ENCODE peak calls at places on chromosomes 12 and 14, in seven cellular contexts. One of them, this sample, is unnamed.

GRCh38 chr12:93982847-93983315 is 165.5 kb upstream of the PLXNC1 start:
- DNase-seq in GM18507: no peak
- DNase-seq in ELR: peak
- DNase-seq in AG09319: no peak
- DNase-seq in PC-3: peak
- DNase-seq in stimulated activated effector memory CD8-positive, alpha-beta T cell treated with anti-CD3 and anti-CD28 coated beads, Interleukin-12 subunit alpha, Interleukin-12 subunit beta, amount 100 ng/mL, for 72 hours: no peak
- DNase-seq in activated CD4-positive, alpha-beta T cell treated with anti-CD3 and anti-CD28 coated beads, Interleukin-2, amount 50 U/mL, for 24 hours: peak
- DNase-seq in this sample: peak

GRCh38 chr14:36974985-36975384 is 197.4 kb downstream of the SLC25A21 start:
- DNase-seq in GM18507: no peak
- DNase-seq in ELR: no peak
- DNase-seq in AG09319: no peak
- DNase-seq in PC-3: peak
- DNase-seq in stimulated activated effector memory CD8-positive, alpha-beta T cell treated with anti-CD3 and anti-CD28 coated beads, Interleukin-12 subunit alpha, Interleukin-12 subunit beta, amount 100 ng/mL, for 72 hours: no peak
- DNase-seq in activated CD4-positive, alpha-beta T cell treated with anti-CD3 and anti-CD28 coated beads, Interleukin-2, amount 50 U/mL, for 24 hours: no peak
- DNase-seq in this sample: no peak

GRCh38 chr12:110245278-110245868 is 35.7 kb upstream of the ATP2A2 start:
- DNase-seq in GM18507: peak
- DNase-seq in ELR: peak
- DNase-seq in AG09319: no peak
- DNase-seq in PC-3: peak
- DNase-seq in stimulated activated effector memory CD8-positive, alpha-beta T cell treated with anti-CD3 and anti-CD28 coated beads, Interleukin-12 subunit alpha, Interleukin-12 subunit beta, amount 100 ng/mL, for 72 hours: peak
- DNase-seq in activated CD4-positive, alpha-beta T cell treated with anti-CD3 and anti-CD28 coated beads, Interleukin-2, amount 50 U/mL, for 24 hours: peak
- DNase-seq in this sample: no peak

GRCh38 chr14:35078082-35078481 is 32.0 kb downstream of the FAM177A1 start:
- DNase-seq in GM18507: no peak
- DNase-seq in ELR: no peak
- DNase-seq in AG09319: no peak
- DNase-seq in PC-3: no peak
- DNase-seq in stimulated activated effector memory CD8-positive, alpha-beta T cell treated with anti-CD3 and anti-CD28 coated beads, Interleukin-12 subunit alpha, Interleukin-12 subunit beta, amount 100 ng/mL, for 72 hours: no peak
- DNase-seq in activated CD4-positive, alpha-beta T cell treated with anti-CD3 and anti-CD28 coated beads, Interleukin-2, amount 50 U/mL, for 24 hours: no peak
- DNase-seq in this sample: no peak

GRCh38 chr14:59395672-59396071 is 69.5 kb downstream of the GPR135 start:
- DNase-seq in GM18507: no peak
- DNase-seq in ELR: no peak
- DNase-seq in AG09319: no peak
- DNase-seq in PC-3: no peak
- DNase-seq in stimulated activated effector memory CD8-positive, alpha-beta T cell treated with anti-CD3 and anti-CD28 coated beads, Interleukin-12 subunit alpha, Interleukin-12 subunit beta, amount 100 ng/mL, for 72 hours: no peak
- DNase-seq in activated CD4-positive, alpha-beta T cell treated with anti-CD3 and anti-CD28 coated beads, Interleukin-2, amount 50 U/mL, for 24 hours: no peak
- DNase-seq in this sample: no peak

GRCh38 chr12:91178139-91178561 is 4.5 kb downstream of the DCN start:
- DNase-seq in GM18507: no peak
- DNase-seq in ELR: peak
- DNase-seq in AG09319: peak
- DNase-seq in PC-3: peak
- DNase-seq in stimulated activated effector memory CD8-positive, alpha-beta T cell treated with anti-CD3 and anti-CD28 coated beads, Interleukin-12 subunit alpha, Interleukin-12 subunit beta, amount 100 ng/mL, for 72 hours: no peak
- DNase-seq in activated CD4-positive, alpha-beta T cell treated with anti-CD3 and anti-CD28 coated beads, Interleukin-2, amount 50 U/mL, for 24 hours: no peak
- DNase-seq in this sample: peak

GRCh38 chr14:101980700-101981099 is 16.3 kb downstream of the DYNC1H1 start:
- DNase-seq in GM18507: no peak
- DNase-seq in ELR: peak
- DNase-seq in AG09319: peak
- DNase-seq in PC-3: peak
- DNase-seq in stimulated activated effector memory CD8-positive, alpha-beta T cell treated with anti-CD3 and anti-CD28 coated beads, Interleukin-12 subunit alpha, Interleukin-12 subunit beta, amount 100 ng/mL, for 72 hours: no peak
- DNase-seq in activated CD4-positive, alpha-beta T cell treated with anti-CD3 and anti-CD28 coated beads, Interleukin-2, amount 50 U/mL, for 24 hours: no peak
- DNase-seq in this sample: peak

GRCh38 chr12:124740691-124741137 is 123.0 kb downstream of the SCARB1 start:
- DNase-seq in GM18507: no peak
- DNase-seq in ELR: peak
- DNase-seq in AG09319: no peak
- DNase-seq in PC-3: peak
- DNase-seq in stimulated activated effector memory CD8-positive, alpha-beta T cell treated with anti-CD3 and anti-CD28 coated beads, Interleukin-12 subunit alpha, Interleukin-12 subunit beta, amount 100 ng/mL, for 72 hours: no peak
- DNase-seq in activated CD4-positive, alpha-beta T cell treated with anti-CD3 and anti-CD28 coated beads, Interleukin-2, amount 50 U/mL, for 24 hours: no peak
- DNase-seq in this sample: peak

GRCh38 chr14:100889641-100890040 is 13.9 kb downstream of the RTL1 start:
- DNase-seq in GM18507: no peak
- DNase-seq in ELR: no peak
- DNase-seq in AG09319: no peak
- DNase-seq in PC-3: no peak
- DNase-seq in stimulated activated effector memory CD8-positive, alpha-beta T cell treated with anti-CD3 and anti-CD28 coated beads, Interleukin-12 subunit alpha, Interleukin-12 subunit beta, amount 100 ng/mL, for 72 hours: no peak
- DNase-seq in activated CD4-positive, alpha-beta T cell treated with anti-CD3 and anti-CD28 coated beads, Interleukin-2, amount 50 U/mL, for 24 hours: no peak
- DNase-seq in this sample: no peak

GRCh38 chr12:44876554-44877275 is 600 bp upstream of the NELL2 start:
- DNase-seq in GM18507: no peak
- DNase-seq in ELR: peak
- DNase-seq in AG09319: no peak
- DNase-seq in PC-3: peak
- DNase-seq in stimulated activated effector memory CD8-positive, alpha-beta T cell treated with anti-CD3 and anti-CD28 coated beads, Interleukin-12 subunit alpha, Interleukin-12 subunit beta, amount 100 ng/mL, for 72 hours: no peak
- DNase-seq in activated CD4-positive, alpha-beta T cell treated with anti-CD3 and anti-CD28 coated beads, Interleukin-2, amount 50 U/mL, for 24 hours: no peak
- DNase-seq in this sample: peak

GRCh38 chr14:97328743-97329142 is 531.6 kb downstream of the VRK1 start:
- DNase-seq in GM18507: no peak
- DNase-seq in ELR: no peak
- DNase-seq in AG09319: no peak
- DNase-seq in PC-3: no peak
- DNase-seq in stimulated activated effector memory CD8-positive, alpha-beta T cell treated with anti-CD3 and anti-CD28 coated beads, Interleukin-12 subunit alpha, Interleukin-12 subunit beta, amount 100 ng/mL, for 72 hours: no peak
- DNase-seq in activated CD4-positive, alpha-beta T cell treated with anti-CD3 and anti-CD28 coated beads, Interleukin-2, amount 50 U/mL, for 24 hours: no peak
- DNase-seq in this sample: no peak

GRCh38 chr12:50745861-50746260 is 18.0 kb upstream of the ATF1 start:
- DNase-seq in GM18507: no peak
- DNase-seq in ELR: no peak
- DNase-seq in AG09319: no peak
- DNase-seq in PC-3: no peak
- DNase-seq in stimulated activated effector memory CD8-positive, alpha-beta T cell treated with anti-CD3 and anti-CD28 coated beads, Interleukin-12 subunit alpha, Interleukin-12 subunit beta, amount 100 ng/mL, for 72 hours: no peak
- DNase-seq in activated CD4-positive, alpha-beta T cell treated with anti-CD3 and anti-CD28 coated beads, Interleukin-2, amount 50 U/mL, for 24 hours: no peak
- DNase-seq in this sample: no peak

GRCh38 chr12:116922194-116922897 is 11.6 kb downstream of the FBXW8 start:
- DNase-seq in GM18507: no peak
- DNase-seq in ELR: no peak
- DNase-seq in AG09319: peak
- DNase-seq in PC-3: no peak
- DNase-seq in stimulated activated effector memory CD8-positive, alpha-beta T cell treated with anti-CD3 and anti-CD28 coated beads, Interleukin-12 subunit alpha, Interleukin-12 subunit beta, amount 100 ng/mL, for 72 hours: no peak
- DNase-seq in activated CD4-positive, alpha-beta T cell treated with anti-CD3 and anti-CD28 coated beads, Interleukin-2, amount 50 U/mL, for 24 hours: no peak
- DNase-seq in this sample: no peak

GRCh38 chr14:24613747-24614146 is 4.3 kb upstream of the GZMH start:
- DNase-seq in GM18507: no peak
- DNase-seq in ELR: no peak
- DNase-seq in AG09319: no peak
- DNase-seq in PC-3: no peak
- DNase-seq in stimulated activated effector memory CD8-positive, alpha-beta T cell treated with anti-CD3 and anti-CD28 coated beads, Interleukin-12 subunit alpha, Interleukin-12 subunit beta, amount 100 ng/mL, for 72 hours: no peak
- DNase-seq in activated CD4-positive, alpha-beta T cell treated with anti-CD3 and anti-CD28 coated beads, Interleukin-2, amount 50 U/mL, for 24 hours: no peak
- DNase-seq in this sample: no peak

GRCh38 chr14:90726656-90727055 is 89.6 kb downstream of the TTC7B start:
- DNase-seq in GM18507: no peak
- DNase-seq in ELR: no peak
- DNase-seq in AG09319: no peak
- DNase-seq in PC-3: peak
- DNase-seq in stimulated activated effector memory CD8-positive, alpha-beta T cell treated with anti-CD3 and anti-CD28 coated beads, Interleukin-12 subunit alpha, Interleukin-12 subunit beta, amount 100 ng/mL, for 72 hours: no peak
- DNase-seq in activated CD4-positive, alpha-beta T cell treated with anti-CD3 and anti-CD28 coated beads, Interleukin-2, amount 50 U/mL, for 24 hours: no peak
- DNase-seq in this sample: peak

GRCh38 chr14:69274321-69274720 is 14.4 kb downstream of the GALNT16 start:
- DNase-seq in GM18507: no peak
- DNase-seq in ELR: no peak
- DNase-seq in AG09319: no peak
- DNase-seq in PC-3: no peak
- DNase-seq in stimulated activated effector memory CD8-positive, alpha-beta T cell treated with anti-CD3 and anti-CD28 coated beads, Interleukin-12 subunit alpha, Interleukin-12 subunit beta, amount 100 ng/mL, for 72 hours: no peak
- DNase-seq in activated CD4-positive, alpha-beta T cell treated with anti-CD3 and anti-CD28 coated beads, Interleukin-2, amount 50 U/mL, for 24 hours: no peak
- DNase-seq in this sample: no peak

GRCh38 chr12:47612953-47613352 is 92.9 kb downstream of the RPAP3 start:
- DNase-seq in GM18507: no peak
- DNase-seq in ELR: no peak
- DNase-seq in AG09319: no peak
- DNase-seq in PC-3: no peak
- DNase-seq in stimulated activated effector memory CD8-positive, alpha-beta T cell treated with anti-CD3 and anti-CD28 coated beads, Interleukin-12 subunit alpha, Interleukin-12 subunit beta, amount 100 ng/mL, for 72 hours: no peak
- DNase-seq in activated CD4-positive, alpha-beta T cell treated with anti-CD3 and anti-CD28 coated beads, Interleukin-2, amount 50 U/mL, for 24 hours: no peak
- DNase-seq in this sample: no peak

GRCh38 chr14:23091294-23092225 is 3.4 kb downstream of the ACIN1 start:
- DNase-seq in GM18507: no peak
- DNase-seq in ELR: no peak
- DNase-seq in AG09319: no peak
- DNase-seq in PC-3: no peak
- DNase-seq in stimulated activated effector memory CD8-positive, alpha-beta T cell treated with anti-CD3 and anti-CD28 coated beads, Interleukin-12 subunit alpha, Interleukin-12 subunit beta, amount 100 ng/mL, for 72 hours: no peak
- DNase-seq in activated CD4-positive, alpha-beta T cell treated with anti-CD3 and anti-CD28 coated beads, Interleukin-2, amount 50 U/mL, for 24 hours: no peak
- DNase-seq in this sample: no peak

GRCh38 chr12:92696240-92696639 is 6.5 kb upstream of the PLEKHG7 start:
- DNase-seq in GM18507: no peak
- DNase-seq in ELR: peak
- DNase-seq in AG09319: peak
- DNase-seq in PC-3: no peak
- DNase-seq in stimulated activated effector memory CD8-positive, alpha-beta T cell treated with anti-CD3 and anti-CD28 coated beads, Interleukin-12 subunit alpha, Interleukin-12 subunit beta, amount 100 ng/mL, for 72 hours: no peak
- DNase-seq in activated CD4-positive, alpha-beta T cell treated with anti-CD3 and anti-CD28 coated beads, Interleukin-2, amount 50 U/mL, for 24 hours: no peak
- DNase-seq in this sample: no peak

GRCh38 chr12:95802482-95803264 is 12.1 kb upstream of the NTN4 start:
- DNase-seq in GM18507: no peak
- DNase-seq in ELR: peak
- DNase-seq in AG09319: peak
- DNase-seq in PC-3: peak
- DNase-seq in stimulated activated effector memory CD8-positive, alpha-beta T cell treated with anti-CD3 and anti-CD28 coated beads, Interleukin-12 subunit alpha, Interleukin-12 subunit beta, amount 100 ng/mL, for 72 hours: no peak
- DNase-seq in activated CD4-positive, alpha-beta T cell treated with anti-CD3 and anti-CD28 coated beads, Interleukin-2, amount 50 U/mL, for 24 hours: no peak
- DNase-seq in this sample: peak

GRCh38 chr12:9349888-9350885 is 142.0 kb upstream of the PZP start:
- DNase-seq in GM18507: no peak
- DNase-seq in ELR: peak
- DNase-seq in AG09319: no peak
- DNase-seq in PC-3: peak
- DNase-seq in stimulated activated effector memory CD8-positive, alpha-beta T cell treated with anti-CD3 and anti-CD28 coated beads, Interleukin-12 subunit alpha, Interleukin-12 subunit beta, amount 100 ng/mL, for 72 hours: no peak
- DNase-seq in activated CD4-positive, alpha-beta T cell treated with anti-CD3 and anti-CD28 coated beads, Interleukin-2, amount 50 U/mL, for 24 hours: no peak
- DNase-seq in this sample: no peak

GRCh38 chr14:29126865-29127264 is 360.3 kb downstream of the FOXG1 start:
- DNase-seq in GM18507: no peak
- DNase-seq in ELR: no peak
- DNase-seq in AG09319: no peak
- DNase-seq in PC-3: no peak
- DNase-seq in stimulated activated effector memory CD8-positive, alpha-beta T cell treated with anti-CD3 and anti-CD28 coated beads, Interleukin-12 subunit alpha, Interleukin-12 subunit beta, amount 100 ng/mL, for 72 hours: no peak
- DNase-seq in activated CD4-positive, alpha-beta T cell treated with anti-CD3 and anti-CD28 coated beads, Interleukin-2, amount 50 U/mL, for 24 hours: no peak
- DNase-seq in this sample: no peak

GRCh38 chr14:101495827-101496778 is 65.2 kb upstream of the DIO3 start:
- DNase-seq in GM18507: no peak
- DNase-seq in ELR: no peak
- DNase-seq in AG09319: no peak
- DNase-seq in PC-3: no peak
- DNase-seq in stimulated activated effector memory CD8-positive, alpha-beta T cell treated with anti-CD3 and anti-CD28 coated beads, Interleukin-12 subunit alpha, Interleukin-12 subunit beta, amount 100 ng/mL, for 72 hours: no peak
- DNase-seq in activated CD4-positive, alpha-beta T cell treated with anti-CD3 and anti-CD28 coated beads, Interleukin-2, amount 50 U/mL, for 24 hours: no peak
- DNase-seq in this sample: no peak

GRCh38 chr12:122421815-122422737 is at the start of gene CLIP1:
- DNase-seq in GM18507: peak
- DNase-seq in ELR: peak
- DNase-seq in AG09319: peak
- DNase-seq in PC-3: peak
- DNase-seq in stimulated activated effector memory CD8-positive, alpha-beta T cell treated with anti-CD3 and anti-CD28 coated beads, Interleukin-12 subunit alpha, Interleukin-12 subunit beta, amount 100 ng/mL, for 72 hours: peak
- DNase-seq in activated CD4-positive, alpha-beta T cell treated with anti-CD3 and anti-CD28 coated beads, Interleukin-2, amount 50 U/mL, for 24 hours: no peak
- DNase-seq in this sample: peak

GRCh38 chr14:35416108-35416750 is 11.7 kb upstream of the NFKBIA start:
- DNase-seq in GM18507: no peak
- DNase-seq in ELR: peak
- DNase-seq in AG09319: no peak
- DNase-seq in PC-3: peak
- DNase-seq in stimulated activated effector memory CD8-positive, alpha-beta T cell treated with anti-CD3 and anti-CD28 coated beads, Interleukin-12 subunit alpha, Interleukin-12 subunit beta, amount 100 ng/mL, for 72 hours: peak
- DNase-seq in activated CD4-positive, alpha-beta T cell treated with anti-CD3 and anti-CD28 coated beads, Interleukin-2, amount 50 U/mL, for 24 hours: peak
- DNase-seq in this sample: peak

GRCh38 chr14:81927069-81927468 is 393.4 kb upstream of the SEL1L start:
- DNase-seq in GM18507: no peak
- DNase-seq in ELR: no peak
- DNase-seq in AG09319: no peak
- DNase-seq in PC-3: no peak
- DNase-seq in stimulated activated effector memory CD8-positive, alpha-beta T cell treated with anti-CD3 and anti-CD28 coated beads, Interleukin-12 subunit alpha, Interleukin-12 subunit beta, amount 100 ng/mL, for 72 hours: no peak
- DNase-seq in activated CD4-positive, alpha-beta T cell treated with anti-CD3 and anti-CD28 coated beads, Interleukin-2, amount 50 U/mL, for 24 hours: no peak
- DNase-seq in this sample: no peak

GRCh38 chr12:117134059-117134458 is 34.8 kb upstream of the TESC start:
- DNase-seq in GM18507: no peak
- DNase-seq in ELR: no peak
- DNase-seq in AG09319: no peak
- DNase-seq in PC-3: no peak
- DNase-seq in stimulated activated effector memory CD8-positive, alpha-beta T cell treated with anti-CD3 and anti-CD28 coated beads, Interleukin-12 subunit alpha, Interleukin-12 subunit beta, amount 100 ng/mL, for 72 hours: peak
- DNase-seq in activated CD4-positive, alpha-beta T cell treated with anti-CD3 and anti-CD28 coated beads, Interleukin-2, amount 50 U/mL, for 24 hours: peak
- DNase-seq in this sample: no peak